ENCODE peak calls at places on chromosomes 11 and 22, in ten cellular contexts. One of them, this sample, is unnamed.

GRCh38 chr11:72233056-72233772 is 8.6 kb downstream of the INPPL1 start:
- DNase-seq in uterus: no peak
- DNase-seq in IMR-90: no peak
- DNase-seq in mesenchymal stem cell: no peak
- DNase-seq in testis: peak; percentile 8
- DNase-seq in BE2C: no peak
- DNase-seq in CD4-positive, alpha-beta T cell: no peak
- DNase-seq in H9: no peak
- DNase-seq in mucosa of descending colon: no peak
- DNase-seq in A549: no peak
- DNase-seq in this sample: no peak

GRCh38 chr11:78465169-78465942 is 47.7 kb upstream of the GAB2 start:
- DNase-seq in uterus: no peak
- DNase-seq in IMR-90: no peak
- DNase-seq in mesenchymal stem cell: no peak
- DNase-seq in testis: no peak
- DNase-seq in BE2C: no peak
- DNase-seq in CD4-positive, alpha-beta T cell: no peak
- DNase-seq in H9: no peak
- DNase-seq in mucosa of descending colon: peak; percentile 47
- DNase-seq in A549: no peak
- DNase-seq in this sample: no peak

GRCh38 chr11:23403210-23404185 is 543.2 kb upstream of the CCDC179 start:
- DNase-seq in uterus: no peak
- DNase-seq in IMR-90: no peak
- DNase-seq in mesenchymal stem cell: no peak
- DNase-seq in testis: peak; percentile 63
- DNase-seq in BE2C: no peak
- DNase-seq in CD4-positive, alpha-beta T cell: no peak
- DNase-seq in H9: no peak
- DNase-seq in mucosa of descending colon: no peak
- DNase-seq in A549: no peak
- DNase-seq in this sample: no peak

GRCh38 chr11:126607374-126607773 is 251.9 kb downstream of the ST3GAL4 start:
- DNase-seq in uterus: no peak
- DNase-seq in IMR-90: peak; percentile 66
- DNase-seq in mesenchymal stem cell: peak; percentile 18
- DNase-seq in testis: peak; percentile 62
- DNase-seq in BE2C: peak; percentile 79
- DNase-seq in CD4-positive, alpha-beta T cell: no peak
- DNase-seq in H9: peak; percentile 87
- DNase-seq in mucosa of descending colon: peak; percentile 52
- DNase-seq in A549: peak; percentile 44
- DNase-seq in this sample: no peak

GRCh38 chr22:32839776-32840571 is 38.5 kb downstream of the TIMP3 start:
- DNase-seq in uterus: peak; percentile 81
- DNase-seq in IMR-90: peak; percentile 41
- DNase-seq in mesenchymal stem cell: peak; percentile 69
- DNase-seq in testis: no peak
- DNase-seq in BE2C: no peak
- DNase-seq in CD4-positive, alpha-beta T cell: no peak
- DNase-seq in H9: no peak
- DNase-seq in mucosa of descending colon: no peak
- DNase-seq in A549: no peak
- DNase-seq in this sample: no peak

GRCh38 chr11:29025001-29025400 is 916.8 kb downstream of the METTL15 start:
- DNase-seq in uterus: no peak
- DNase-seq in IMR-90: peak; percentile 47
- DNase-seq in mesenchymal stem cell: no peak
- DNase-seq in testis: no peak
- DNase-seq in BE2C: no peak
- DNase-seq in CD4-positive, alpha-beta T cell: no peak
- DNase-seq in H9: no peak
- DNase-seq in mucosa of descending colon: no peak
- DNase-seq in A549: no peak
- DNase-seq in this sample: no peak

GRCh38 chr11:30113326-30113873 is 96.6 kb upstream of the KCNA4 start:
- DNase-seq in uterus: no peak
- DNase-seq in IMR-90: no peak
- DNase-seq in mesenchymal stem cell: no peak
- DNase-seq in testis: no peak
- DNase-seq in BE2C: no peak
- DNase-seq in CD4-positive, alpha-beta T cell: no peak
- DNase-seq in H9: no peak
- DNase-seq in mucosa of descending colon: no peak
- DNase-seq in A549: no peak
- DNase-seq in this sample: no peak

GRCh38 chr11:67583319-67584204 is at the start of gene GSTP1:
- DNase-seq in uterus: peak; percentile 94
- DNase-seq in IMR-90: peak; percentile 88
- DNase-seq in mesenchymal stem cell: peak; percentile 94
- DNase-seq in testis: peak; percentile 94
- DNase-seq in BE2C: peak; percentile 97
- DNase-seq in CD4-positive, alpha-beta T cell: peak; percentile 61
- DNase-seq in H9: peak; percentile 90
- DNase-seq in mucosa of descending colon: peak; percentile 93
- DNase-seq in A549: peak; percentile 90
- DNase-seq in this sample: no peak

GRCh38 chr22:40671796-40672360 is 7.4 kb upstream of the MCHR1 start:
- DNase-seq in uterus: no peak
- DNase-seq in IMR-90: no peak
- DNase-seq in mesenchymal stem cell: no peak
- DNase-seq in testis: no peak
- DNase-seq in BE2C: no peak
- DNase-seq in CD4-positive, alpha-beta T cell: no peak
- DNase-seq in H9: no peak
- DNase-seq in mucosa of descending colon: no peak
- DNase-seq in A549: no peak
- DNase-seq in this sample: no peak

GRCh38 chr11:63915961-63916836 is 765 bp downstream of the RCOR2 start:
- DNase-seq in uterus: no peak
- DNase-seq in IMR-90: no peak
- DNase-seq in mesenchymal stem cell: peak; percentile 60
- DNase-seq in testis: peak; percentile 56
- DNase-seq in BE2C: peak; percentile 84
- DNase-seq in CD4-positive, alpha-beta T cell: no peak
- DNase-seq in H9: peak; percentile 92
- DNase-seq in mucosa of descending colon: peak; percentile 81
- DNase-seq in A549: peak; percentile 59
- DNase-seq in this sample: no peak

GRCh38 chr22:30115705-30116104 is 35.4 kb downstream of the HORMAD2 start:
- DNase-seq in uterus: no peak
- DNase-seq in IMR-90: peak; percentile 9
- DNase-seq in mesenchymal stem cell: no peak
- DNase-seq in testis: no peak
- DNase-seq in BE2C: no peak
- DNase-seq in CD4-positive, alpha-beta T cell: no peak
- DNase-seq in H9: no peak
- DNase-seq in mucosa of descending colon: no peak
- DNase-seq in A549: no peak
- DNase-seq in this sample: no peak

GRCh38 chr11:119344291-119345010 is 2.1 kb downstream of the MFRP start:
- DNase-seq in uterus: no peak
- DNase-seq in IMR-90: no peak
- DNase-seq in mesenchymal stem cell: no peak
- DNase-seq in testis: no peak
- DNase-seq in BE2C: no peak
- DNase-seq in CD4-positive, alpha-beta T cell: no peak
- DNase-seq in H9: no peak
- DNase-seq in mucosa of descending colon: no peak
- DNase-seq in A549: no peak
- DNase-seq in this sample: no peak

GRCh38 chr22:47443836-47444745 is 681.6 kb downstream of the TBC1D22A start:
- DNase-seq in uterus: no peak
- DNase-seq in IMR-90: no peak
- DNase-seq in mesenchymal stem cell: no peak
- DNase-seq in testis: no peak
- DNase-seq in BE2C: no peak
- DNase-seq in CD4-positive, alpha-beta T cell: no peak
- DNase-seq in H9: no peak
- DNase-seq in mucosa of descending colon: no peak
- DNase-seq in A549: no peak
- DNase-seq in this sample: no peak

GRCh38 chr22:47446331-47446730 is 683.9 kb downstream of the TBC1D22A start:
- DNase-seq in uterus: no peak
- DNase-seq in IMR-90: no peak
- DNase-seq in mesenchymal stem cell: no peak
- DNase-seq in testis: no peak
- DNase-seq in BE2C: no peak
- DNase-seq in CD4-positive, alpha-beta T cell: no peak
- DNase-seq in H9: no peak
- DNase-seq in mucosa of descending colon: no peak
- DNase-seq in A549: no peak
- DNase-seq in this sample: no peak

GRCh38 chr22:47445212-47445611 is 682.8 kb downstream of the TBC1D22A start:
- DNase-seq in uterus: no peak
- DNase-seq in IMR-90: no peak
- DNase-seq in mesenchymal stem cell: no peak
- DNase-seq in testis: no peak
- DNase-seq in BE2C: no peak
- DNase-seq in CD4-positive, alpha-beta T cell: no peak
- DNase-seq in H9: no peak
- DNase-seq in mucosa of descending colon: no peak
- DNase-seq in A549: no peak
- DNase-seq in this sample: no peak

GRCh38 chr22:47445716-47446290 is 683.4 kb downstream of the TBC1D22A start:
- DNase-seq in uterus: no peak
- DNase-seq in IMR-90: no peak
- DNase-seq in mesenchymal stem cell: no peak
- DNase-seq in testis: no peak
- DNase-seq in BE2C: no peak
- DNase-seq in CD4-positive, alpha-beta T cell: no peak
- DNase-seq in H9: no peak
- DNase-seq in mucosa of descending colon: no peak
- DNase-seq in A549: no peak
- DNase-seq in this sample: no peak

GRCh38 chr22:47444746-47445065 is 682.3 kb downstream of the TBC1D22A start:
- DNase-seq in uterus: no peak
- DNase-seq in IMR-90: no peak
- DNase-seq in mesenchymal stem cell: no peak
- DNase-seq in testis: no peak
- DNase-seq in BE2C: no peak
- DNase-seq in CD4-positive, alpha-beta T cell: no peak
- DNase-seq in H9: no peak
- DNase-seq in mucosa of descending colon: no peak
- DNase-seq in A549: no peak
- DNase-seq in this sample: no peak
- H3K9me3 ChIP-seq in uterus: no peaks in the 10 kb centered on the region
- H3K9me3 ChIP-seq in IMR-90: peaks cover 60% of the 10 kb centered on the region
- H3K9me3 ChIP-seq in mesenchymal stem cell: peaks cover 12% of the 10 kb centered on the region
- H3K9me3 ChIP-seq in testis: no peaks in the 10 kb centered on the region
- H3K9me3 ChIP-seq in BE2C: no peaks in the 10 kb centered on the region
- H3K9me3 ChIP-seq in CD4-positive, alpha-beta T cell: peaks cover 6% of the 10 kb centered on the region
- H3K9me3 ChIP-seq in H9: peaks cover 96% of the 10 kb centered on the region
- H3K9me3 ChIP-seq in mucosa of descending colon: no peaks in the 10 kb centered on the region
- H3K9me3 ChIP-seq in A549: no peaks in the 10 kb centered on the region
- H3K9me3 ChIP-seq in this sample: no peaks in the 10 kb centered on the region

DNA sequence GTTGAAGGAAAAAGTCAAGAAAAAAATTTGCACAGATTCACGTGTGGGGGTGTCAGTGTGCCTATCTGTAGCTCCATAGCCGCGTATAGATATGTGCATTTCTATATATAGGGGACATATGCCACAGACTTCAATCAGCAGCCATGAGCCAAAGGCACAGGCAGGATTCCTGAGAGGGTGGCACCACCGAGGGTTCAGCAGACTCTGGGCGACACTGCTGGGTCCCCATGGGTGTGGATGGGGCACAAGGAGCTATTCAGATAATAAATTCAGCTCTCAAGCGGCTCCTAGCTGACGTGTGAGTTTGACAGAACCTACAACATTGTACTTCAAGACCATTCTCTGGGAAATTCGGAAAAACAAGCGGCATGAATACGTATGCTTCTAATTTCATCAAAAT is 131.3 kb upstream of the OPCML start:
- DNase-seq in uterus: no peak
- DNase-seq in IMR-90: no peak
- DNase-seq in mesenchymal stem cell: no peak
- DNase-seq in testis: no peak
- DNase-seq in BE2C: no peak
- DNase-seq in CD4-positive, alpha-beta T cell: no peak
- DNase-seq in H9: peak; percentile 11
- DNase-seq in mucosa of descending colon: no peak
- DNase-seq in A549: no peak
- DNase-seq in this sample: no peak
- H3K9me3 ChIP-seq in uterus: no peaks in the 10 kb centered on the region
- H3K9me3 ChIP-seq in IMR-90: peaks cover 24% of the 10 kb centered on the region
- H3K9me3 ChIP-seq in mesenchymal stem cell: peaks cover 2% of the 10 kb centered on the region
- H3K9me3 ChIP-seq in testis: no peaks in the 10 kb centered on the region
- H3K9me3 ChIP-seq in BE2C: no peaks in the 10 kb centered on the region
- H3K9me3 ChIP-seq in CD4-positive, alpha-beta T cell: no peaks in the 10 kb centered on the region
- H3K9me3 ChIP-seq in H9: no peaks in the 10 kb centered on the region
- H3K9me3 ChIP-seq in mucosa of descending colon: no peaks in the 10 kb centered on the region
- H3K9me3 ChIP-seq in A549: no peaks in the 10 kb centered on the region
- H3K9me3 ChIP-seq in this sample: no peaks in the 10 kb centered on the region

GRCh38 chr22:47919893-47920292 is 1157.4 kb downstream of the TBC1D22A start:
- DNase-seq in uterus: no peak
- DNase-seq in IMR-90: no peak
- DNase-seq in mesenchymal stem cell: no peak
- DNase-seq in testis: no peak
- DNase-seq in BE2C: no peak
- DNase-seq in CD4-positive, alpha-beta T cell: no peak
- DNase-seq in H9: no peak
- DNase-seq in mucosa of descending colon: no peak
- DNase-seq in A549: no peak
- DNase-seq in this sample: no peak
- H3K9me3 ChIP-seq in uterus: no peaks in the 10 kb centered on the region
- H3K9me3 ChIP-seq in IMR-90: peaks cover 60% of the 10 kb centered on the region
- H3K9me3 ChIP-seq in mesenchymal stem cell: peaks cover 9% of the 10 kb centered on the region
- H3K9me3 ChIP-seq in testis: no peaks in the 10 kb centered on the region
- H3K9me3 ChIP-seq in BE2C: peaks cover 6% of the 10 kb centered on the region
- H3K9me3 ChIP-seq in CD4-positive, alpha-beta T cell: no peaks in the 10 kb centered on the region
- H3K9me3 ChIP-seq in H9: peaks cover 10% of the 10 kb centered on the region
- H3K9me3 ChIP-seq in mucosa of descending colon: no peaks in the 10 kb centered on the region
- H3K9me3 ChIP-seq in A549: no peaks in the 10 kb centered on the region
- H3K9me3 ChIP-seq in this sample: no peaks in the 10 kb centered on the region

DNA sequence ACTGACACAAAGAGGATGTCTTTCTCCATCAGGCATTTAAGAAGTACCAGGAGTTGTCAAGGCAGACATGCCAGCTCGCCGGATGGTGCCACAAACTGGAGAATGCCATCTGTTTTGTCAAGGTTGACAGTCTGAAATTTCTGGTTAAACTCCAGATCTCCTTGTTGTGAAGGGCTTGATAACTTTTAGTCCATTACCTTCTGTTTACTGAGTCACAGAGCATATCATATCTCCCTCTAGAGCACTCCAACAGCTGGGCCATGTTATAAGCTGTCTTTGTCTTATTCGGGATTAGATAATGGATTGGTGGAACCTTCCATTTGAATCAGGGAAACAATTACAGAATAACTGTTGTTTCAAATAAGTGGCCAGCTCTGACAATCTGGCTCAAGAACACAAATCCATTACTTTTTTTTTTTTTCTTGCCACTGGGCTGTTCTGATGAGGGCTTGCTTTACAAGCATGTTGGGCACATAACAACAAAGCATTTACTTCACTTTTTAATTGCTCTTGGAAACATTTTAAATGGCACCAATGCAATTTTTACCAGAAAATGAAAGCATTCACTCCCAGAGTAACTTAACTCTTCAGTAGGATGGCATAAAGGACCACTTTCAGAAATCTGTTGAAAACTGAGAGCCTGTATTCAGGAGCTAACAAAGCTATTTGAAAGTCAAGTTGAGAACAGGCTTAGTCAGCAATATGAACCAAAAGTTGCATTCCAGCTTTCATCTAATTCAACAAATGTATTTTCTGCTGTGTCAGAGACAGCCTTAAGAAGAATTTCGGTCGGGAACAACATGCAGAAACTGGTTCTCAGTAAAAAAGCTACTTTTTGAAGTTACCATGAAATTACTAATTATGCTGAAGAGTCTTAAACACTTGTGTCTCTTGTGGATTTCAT is 227.6 kb upstream of the PITPNB start:
- DNase-seq in uterus: no peak
- DNase-seq in IMR-90: no peak
- DNase-seq in mesenchymal stem cell: no peak
- DNase-seq in testis: no peak
- DNase-seq in BE2C: peak; percentile 19
- DNase-seq in CD4-positive, alpha-beta T cell: no peak
- DNase-seq in H9: no peak
- DNase-seq in mucosa of descending colon: no peak
- DNase-seq in A549: no peak
- DNase-seq in this sample: peak; percentile 70
- H3K9me3 ChIP-seq in uterus: no peaks in the 10 kb centered on the region
- H3K9me3 ChIP-seq in IMR-90: no peaks in the 10 kb centered on the region
- H3K9me3 ChIP-seq in mesenchymal stem cell: no peaks in the 10 kb centered on the region
- H3K9me3 ChIP-seq in testis: no peaks in the 10 kb centered on the region
- H3K9me3 ChIP-seq in BE2C: no peaks in the 10 kb centered on the region
- H3K9me3 ChIP-seq in CD4-positive, alpha-beta T cell: no peaks in the 10 kb centered on the region
- H3K9me3 ChIP-seq in H9: no peaks in the 10 kb centered on the region
- H3K9me3 ChIP-seq in mucosa of descending colon: no peaks in the 10 kb centered on the region
- H3K9me3 ChIP-seq in A549: no peaks in the 10 kb centered on the region
- H3K9me3 ChIP-seq in this sample: no peaks in the 10 kb centered on the region

This sample was measured in SK-N-MC.